ENCODE peak calls at places on chromosomes 4 and X, in ten cellular contexts. V, M, F, Q, O, G, J, I, L and E are unnamed samples.
A peak's percentile ranks its signal among the peaks of the same experiment; 100 is the strongest.

GRCh38 chrX:283115-283845 is 2.1 kb downstream of the PLCXD1 start:
- DNase-seq in L (peak; percentile 96), G (peak; percentile 83), V (peak; percentile 96), I (peak; percentile 90), M (peak; percentile 93), J (peak; percentile 89), F (peak; percentile 85), O (peak; percentile 83), Q (peak; percentile 96), E (peak; percentile 98)

GRCh38 chr4:111556141-111556781 is 589.0 kb upstream of the FAM241A start:
- DNase-seq in Q (no peak), I (no peak), M (no peak), G (peak; percentile 65), O (no peak), L (no peak), J (no peak), F (no peak), V (no peak), E (no peak)

GRCh38 chr4:183746305-183747229 is 87.5 kb downstream of the TRAPPC11 start:
- DNase-seq in F (no peak), G (peak; percentile 6), J (no peak), V (no peak), M (no peak), I (no peak), L (no peak), Q (no peak), O (no peak), E (peak; percentile 87)

GRCh38 chrX:106203315-106203714 is 35.2 kb downstream of the PWWP3B start:
- DNase-seq in V (no peak), Q (no peak), I (no peak), J (no peak), F (no peak), L (no peak), G (no peak), O (no peak), M (no peak), E (no peak)

GRCh38 chrX:70656304-70656703 is 211.7 kb downstream of the DLG3 start:
- DNase-seq in G (no peak), I (no peak), O (no peak), V (no peak), L (no peak), J (no peak), Q (no peak), F (no peak), M (no peak), E (no peak)

GRCh38 chr4:79918292-79918691 is 154.7 kb downstream of the ANTXR2 start:
- DNase-seq in V (no peak), F (no peak), M (no peak), I (no peak), Q (no peak), L (no peak), J (no peak), G (no peak), O (no peak), E (no peak)

GRCh38 chrX:103376118-103376978 is at the start of gene BEX3:
- DNase-seq in J (peak; percentile 34), O (peak; percentile 15), Q (peak; percentile 80), V (peak; percentile 65), G (peak; percentile 59), I (peak; percentile 66), F (peak; percentile 69), L (peak; percentile 69), M (peak; percentile 46), E (no peak)

GRCh38 chr4:74114234-74114633 is 15.2 kb upstream of the CXCL2 start:
- DNase-seq in I (no peak), J (peak; percentile 54), L (no peak), M (no peak), F (no peak), O (no peak), Q (no peak), G (peak; percentile 89), V (no peak), E (no peak)

GRCh38 chrX:119168104-119168503 is 40.5 kb upstream of the KIAA1210 start:
- DNase-seq in M (no peak), F (no peak), O (no peak), G (no peak), Q (no peak), I (no peak), L (no peak), V (no peak), J (no peak), E (no peak)

GRCh38 chr4:124854968-124855367 is 142.4 kb upstream of the ANKRD50 start:
- DNase-seq in J (no peak), Q (no peak), G (peak; percentile 51), F (no peak), I (no peak), L (no peak), O (no peak), M (no peak), V (no peak), E (no peak)

GRCh38 chrX:397575-397974 is 10.9 kb upstream of the PPP2R3B start:
- DNase-seq in Q (no peak), M (no peak), G (peak; percentile 46), J (no peak), O (peak; percentile 23), F (no peak), L (no peak), V (no peak), I (no peak), E (no peak)

GRCh38 chrX:72020788-72021187 is 110.1 kb downstream of the NHSL2 start:
- DNase-seq in J (no peak), V (no peak), I (no peak), M (no peak), L (no peak), Q (no peak), F (no peak), O (no peak), G (no peak), E (no peak)

GRCh38 chrX:42241421-42241820 is 318.1 kb upstream of the CASK start:
- DNase-seq in O (no peak), F (no peak), L (no peak), M (no peak), G (no peak), V (no peak), J (no peak), I (no peak), Q (no peak), E (no peak)

GRCh38 chr4:174467107-174467506 is 55.2 kb downstream of the HPGD start:
- DNase-seq in L (no peak), I (no peak), F (no peak), J (no peak), O (no peak), Q (no peak), M (no peak), V (no peak), G (no peak), E (no peak)

GRCh38 chr4:2962614-2963184 is 507 bp downstream of the NOP14 start:
- DNase-seq in M (peak; percentile 44), I (peak; percentile 36), J (no peak), F (no peak), O (no peak), L (peak; percentile 52), V (no peak), Q (no peak), G (peak; percentile 38), E (no peak)

GRCh38 chrX:149950681-149951080 is 12.4 kb upstream of the EOLA2 start:
- DNase-seq in L (peak; percentile 55), F (no peak), V (no peak), I (no peak), Q (no peak), M (no peak), O (no peak), J (no peak), G (peak; percentile 67), E (peak; percentile 16)

DNA sequence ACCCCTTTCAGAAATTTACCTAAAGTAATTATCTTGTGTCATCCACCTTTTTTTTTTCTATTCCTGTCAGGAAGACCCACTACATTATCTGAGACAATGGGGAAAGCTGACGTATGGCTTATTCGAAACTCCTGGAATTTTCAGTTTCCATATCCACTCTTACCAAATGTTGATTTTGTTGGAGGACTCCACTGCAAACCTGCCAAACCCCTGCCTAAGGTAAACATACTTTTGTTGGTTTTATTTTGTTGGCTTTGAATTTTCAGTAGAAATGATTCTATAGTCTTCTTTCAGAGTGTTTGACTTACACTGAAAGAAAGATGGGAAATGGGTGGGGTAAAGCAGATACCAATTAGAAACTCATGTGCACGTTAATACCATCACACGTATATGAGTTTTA is 2.2 kb downstream of the UGT2B7 start:
- DNase-seq in L (peak; percentile 69), G (no peak), J (no peak), Q (no peak), F (no peak), I (peak; percentile 29), O (no peak), V (no peak), M (no peak), E (no peak)
- H3K4me3 ChIP-seq in L (no peak overlapping the region), G (no peak overlapping the region), J (no peak overlapping the region), Q (no peak overlapping the region), F (peak overlapping the region; percentile 46), I (no peak overlapping the region), O (no peak overlapping the region), V (no peak overlapping the region), M (no peak overlapping the region), E (no peak overlapping the region)

DNA sequence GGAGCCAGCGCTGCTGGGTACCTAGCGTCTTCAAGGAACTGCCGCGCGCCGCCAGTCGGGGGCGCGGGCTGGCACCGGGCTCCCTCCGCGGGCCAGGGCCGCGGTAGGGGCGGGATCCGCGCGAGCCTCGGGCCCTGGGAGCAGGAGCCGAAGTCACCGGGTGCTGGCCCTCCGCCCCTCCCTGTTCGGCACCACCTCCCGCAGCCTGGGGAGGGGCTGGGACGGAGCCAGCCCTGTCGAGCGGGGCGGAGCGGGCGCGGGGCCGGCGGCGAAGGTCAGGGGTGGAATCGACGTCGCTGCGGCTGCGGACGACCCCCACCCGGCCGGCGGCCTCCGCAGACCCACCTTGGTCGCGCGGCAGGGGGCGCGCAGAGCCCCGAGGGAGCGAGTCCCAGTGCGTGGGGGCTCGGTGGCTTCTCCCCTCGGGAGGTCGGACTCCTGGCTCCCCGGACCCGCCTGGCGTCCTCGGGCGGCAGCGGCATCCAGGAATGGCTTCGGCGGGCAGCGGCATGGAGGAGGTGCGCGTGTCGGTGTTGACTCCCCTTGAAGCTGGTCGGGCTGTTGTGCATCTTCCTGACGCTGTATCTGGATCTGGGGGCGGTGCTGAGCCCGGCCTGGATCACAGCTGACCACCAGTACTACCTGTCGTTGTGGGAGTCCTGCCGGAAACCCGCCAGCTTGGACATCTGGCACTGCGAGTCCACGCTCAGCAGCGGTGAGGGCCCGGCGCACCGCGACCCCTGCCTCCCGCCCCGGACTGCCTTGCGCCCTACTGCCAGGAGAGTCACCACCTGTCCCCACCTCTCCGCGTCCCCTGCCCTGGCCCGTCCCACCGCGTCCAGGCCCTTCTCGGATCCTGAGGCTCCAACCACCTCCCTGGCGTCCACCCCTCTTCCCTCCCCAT is 50.5 kb upstream of the FAM47C start:
- DNase-seq in F (peak; percentile 79), I (peak; percentile 44), L (peak; percentile 25), O (no peak), J (no peak), V (no peak), Q (no peak), M (peak; percentile 62), G (no peak), E (no peak)
- TF ChIP-seq POLR2A in F (peak; percentile 55), I (no peak), L (no peak), O (no peak), J (no peak), V (no peak), Q (no peak), M (no peak), G (no peak), E (no peak)

GRCh38 chrX:135688137-135688536 is 25.3 kb upstream of the CT45A1 start:
- DNase-seq in Q (no peak), L (peak; percentile 21), I (no peak), F (no peak), J (no peak), O (no peak), G (no peak), M (no peak), V (no peak), E (no peak)
- TF ChIP-seq CTCF in Q (no peak), L (peak; percentile 15), I (no peak), F (no peak), J (no peak), O (no peak), G (no peak), M (no peak), V (no peak), E (no peak)

GRCh38 chr4:177229331-177229730 is 80.3 kb upstream of the NEIL3 start:
- DNase-seq in V (no peak), M (no peak), L (no peak), J (no peak), Q (no peak), F (no peak), O (no peak), I (no peak), G (peak; percentile 35), E (no peak)
- H3K4me3 ChIP-seq in V (peak overlapping the region; percentile 15), M (no peak overlapping the region), L (peak overlapping the region; percentile 21), J (peak overlapping the region; percentile 52), Q (peak overlapping the region; percentile 8), F (peak overlapping the region; percentile 9), O (peak overlapping the region; percentile 14), I (peak overlapping the region; percentile 16), G (peak overlapping the region; percentile 44), E (no peak overlapping the region)